ENCODE peak calls at places on chromosomes 12 and 14, in nine cellular contexts. W is astrocyte of the spinal cord, T is HL-60, R is AG04449, E is choroid plexus epithelial cell, Z is AG09309, A is fibroblast of lung, L is stomach, V is tibial nerve. U is an unnamed sample.

GRCh38 chr12:19190292-19191031 is 60.9 kb downstream of the PLEKHA5 start:
- DNase-seq in R (no peak), W (peak; percentile 48), Z (no peak), T (peak; percentile 21), E (peak; percentile 69), V (no peak), L (no peak), A (peak; percentile 43), U (peak; percentile 68)

GRCh38 chr12:58009355-58009754 is 68.0 kb downstream of the ATP23 start:
- DNase-seq in Z (no peak), W (no peak), A (no peak), V (no peak), R (no peak), L (no peak), E (peak; percentile 26), T (no peak), U (no peak)

GRCh38 chr12:108304633-108305032 is 34.5 kb downstream of the CMKLR1 start:
- DNase-seq in E (no peak), V (no peak), R (no peak), L (no peak), A (no peak), W (no peak), T (no peak), Z (no peak), U (no peak)

GRCh38 chr12:54560374-54560858 is 11.0 kb downstream of the PDE1B start:
- DNase-seq in V (peak; percentile 96), E (peak; percentile 79), W (peak; percentile 45), A (peak; percentile 63), R (no peak), Z (peak; percentile 10), T (peak; percentile 96), L (peak; percentile 87), U (no peak)

GRCh38 chr12:29159690-29160089 is 10.6 kb downstream of the FAR2 start:
- DNase-seq in E (no peak), V (no peak), R (no peak), T (no peak), L (no peak), Z (no peak), A (no peak), W (no peak), U (no peak)

GRCh38 chr14:34619399-34619920 is 10.5 kb downstream of the SNX6 start:
- DNase-seq in W (no peak), V (no peak), R (no peak), A (no peak), E (no peak), Z (no peak), L (no peak), T (peak; percentile 28), U (no peak)

GRCh38 chr12:52323001-52323400 is 1.8 kb upstream of the KRT83 start:
- DNase-seq in T (no peak), E (no peak), A (no peak), R (no peak), L (no peak), V (no peak), Z (no peak), W (no peak), U (no peak)

GRCh38 chr14:34569750-34570149 is 30.2 kb upstream of the EAPP start:
- DNase-seq in E (no peak), Z (no peak), L (no peak), T (no peak), R (no peak), W (no peak), A (peak; percentile 16), V (no peak), U (no peak)

GRCh38 chr12:56896082-56896481 is 38.1 kb downstream of the SDR9C7 start:
- DNase-seq in Z (no peak), V (no peak), L (no peak), W (no peak), E (no peak), T (no peak), R (no peak), A (no peak), U (no peak)

GRCh38 chr12:127125607-127126259 is 1141.2 kb upstream of the TMEM132C start:
- DNase-seq in L (no peak), V (no peak), Z (peak; percentile 56), T (no peak), R (peak; percentile 53), E (peak; percentile 85), A (peak; percentile 4), W (peak; percentile 86), U (peak; percentile 7)

GRCh38 chr12:47085815-47086252 is 6.1 kb upstream of the AMIGO2 start:
- DNase-seq in A (peak; percentile 39), L (no peak), W (peak; percentile 80), T (peak; percentile 29), E (peak; percentile 79), V (no peak), R (no peak), Z (no peak), U (no peak)

GRCh38 chr12:104473374-104473983 is 16.7 kb downstream of the CHST11 start:
- DNase-seq in A (no peak), R (no peak), E (no peak), V (no peak), W (no peak), L (no peak), Z (no peak), T (no peak), U (no peak)

GRCh38 chr12:59844775-59845174 is 248.9 kb downstream of the SLC16A7 start:
- DNase-seq in L (no peak), E (no peak), A (no peak), W (no peak), Z (no peak), V (no peak), R (no peak), T (no peak), U (no peak)

GRCh38 chr12:107847430-107847829 is 72.9 kb downstream of the ASCL4 start:
- DNase-seq in L (no peak), R (no peak), V (no peak), A (no peak), T (no peak), W (no peak), E (no peak), Z (no peak), U (no peak)

GRCh38 chr12:126668538-126668937 is 1598.4 kb upstream of the TMEM132C start:
- DNase-seq in A (peak; percentile 41), R (no peak), Z (peak; percentile 99), T (peak; percentile 25), E (peak; percentile 46), L (no peak), V (no peak), W (peak; percentile 95), U (peak; percentile 93)

GRCh38 chr12:52181757-52182156 is 10.1 kb downstream of the KRT80 start:
- DNase-seq in T (no peak), E (peak; percentile 90), W (peak; percentile 92), Z (peak; percentile 29), R (no peak), A (peak; percentile 84), V (no peak), L (no peak), U (no peak)

GRCh38 chr14:73758392-73759182 is 44.4 kb upstream of the PNMA1 start:
- DNase-seq in E (peak; percentile 76), T (peak; percentile 84), A (peak; percentile 56), V (peak; percentile 44), W (peak; percentile 69), L (peak; percentile 82), Z (no peak), R (no peak), U (no peak)

GRCh38 chr14:73755434-73756014 is 41.3 kb upstream of the PNMA1 start:
- DNase-seq in E (no peak), A (no peak), Z (no peak), T (no peak), W (no peak), V (no peak), R (no peak), L (peak; percentile 55), U (no peak)

GRCh38 chr14:73757876-73758391 is 43.8 kb upstream of the PNMA1 start:
- DNase-seq in E (no peak), W (no peak), A (no peak), R (no peak), Z (no peak), T (no peak), V (no peak), L (no peak), U (no peak)

GRCh38 chr14:73759183-73759713 is 45.1 kb upstream of the PNMA1 start:
- DNase-seq in R (no peak), V (no peak), E (peak; percentile 69), Z (no peak), L (peak; percentile 64), W (peak; percentile 44), T (no peak), A (peak; percentile 54), U (no peak)

GRCh38 chr14:73757381-73757780 is 43.2 kb upstream of the PNMA1 start:
- DNase-seq in E (no peak), T (no peak), A (no peak), W (no peak), L (no peak), R (no peak), Z (no peak), V (no peak), U (no peak)
- H3K4me3 ChIP-seq in E (peak overlapping the region; percentile 7), T (peak overlapping the region; percentile 61), A (peak overlapping the region; percentile 56), W (peak overlapping the region; percentile 77), L (peak overlapping the region; percentile 67), R (peak overlapping the region; percentile 89), Z (no peak overlapping the region), V (peak overlapping the region; percentile 83), U (peak overlapping the region; percentile 78)

DNA sequence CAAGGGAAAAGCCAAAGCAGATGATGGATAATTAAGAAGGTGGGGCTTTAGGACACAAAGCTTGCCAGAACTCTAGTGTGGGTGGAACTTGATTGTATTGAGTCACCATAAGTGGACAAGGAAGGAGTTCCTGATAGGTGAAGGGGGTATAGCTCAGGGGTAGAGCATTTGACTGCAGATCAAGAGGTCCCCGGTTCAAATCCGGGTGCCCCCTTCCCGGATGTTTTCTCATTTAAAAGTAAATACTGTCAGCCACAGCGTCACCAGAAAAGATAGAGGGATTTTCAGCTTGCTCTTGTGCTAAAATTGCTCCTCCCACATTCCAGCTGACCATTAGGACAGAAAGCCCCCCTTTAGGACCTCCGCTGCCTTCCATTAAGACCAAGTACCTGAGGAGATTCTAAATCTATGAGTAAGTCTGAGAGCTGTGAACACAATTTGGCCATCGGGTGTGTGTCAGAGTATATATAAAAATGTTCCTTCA is 36.6 kb downstream of the DCAF4 start:
- DNase-seq in W (peak; percentile 80), V (no peak), Z (peak; percentile 52), L (no peak), A (peak; percentile 87), R (peak; percentile 19), T (no peak), E (peak; percentile 79), U (peak; percentile 33)
- TF ChIP-seq CTCF in W (no peak), V (no peak), Z (no peak), L (no peak), A (no peak), R (no peak), T (no peak), E (no peak), U (no peak)

DNA sequence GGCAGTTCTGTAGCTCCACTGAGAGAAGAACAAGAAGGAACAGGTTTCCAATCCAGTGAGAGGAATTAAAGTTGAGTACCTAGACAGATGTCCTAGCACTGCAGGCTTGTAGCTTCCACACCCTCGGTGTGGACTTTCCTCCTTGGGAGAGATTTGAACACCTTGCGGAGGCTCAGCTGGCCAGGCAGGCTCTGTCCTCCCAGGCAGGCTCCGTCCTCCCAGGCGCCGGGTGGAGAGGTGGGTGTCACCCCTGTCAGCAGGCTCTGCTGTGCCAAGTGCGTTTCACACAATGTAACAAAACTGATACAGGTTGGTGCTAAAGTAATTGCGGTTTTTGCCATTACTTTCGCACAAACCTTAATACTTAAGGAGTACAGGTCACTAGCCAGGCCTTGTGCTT is 45.8 kb downstream of the SLC6A12 start:
- DNase-seq in R (no peak), W (no peak), Z (no peak), V (no peak), E (no peak), T (no peak), A (no peak), L (no peak), U (no peak)
- H3K4me3 ChIP-seq in R (no peak overlapping the region), W (no peak overlapping the region), Z (no peak overlapping the region), V (no peak overlapping the region), E (no peak overlapping the region), T (no peak overlapping the region), A (no peak overlapping the region), L (no peak overlapping the region), U (no peak overlapping the region)

GRCh38 chr12:90280033-90280432 is 571.4 kb upstream of the ATP2B1 start:
- DNase-seq in R (no peak), V (no peak), E (peak; percentile 44), T (no peak), L (no peak), Z (no peak), W (peak; percentile 23), A (peak; percentile 66), U (no peak)
- TF ChIP-seq CTCF in R (no peak), V (no peak), E (no peak), T (no peak), L (no peak), Z (no peak), W (no peak), A (no peak), U (no peak)